ENCODE peak calls at places on chromosomes 12 and 14, in four cellular contexts. L is sigmoid colon, H is epithelial cell of esophagus, O is transverse colon. M is an unnamed sample.

GRCh38 chr12:103590271-103590670 is 3.2 kb downstream of the STAB2 start:
- DNase-seq in L (no peak), H (no peak), O (no peak), M (no peak)

GRCh38 chr12:120356567-120357030 is 12.4 kb downstream of the MSI1 start:
- DNase-seq in L (peak), H (peak), O (peak), M (peak)

GRCh38 chr12:83827193-83827592 is 1085.4 kb downstream of the SLC6A15 start:
- DNase-seq in L (no peak), H (no peak), O (no peak), M (no peak)

GRCh38 chr12:103791350-103791920 is 49.6 kb downstream of the NT5DC3 start:
- DNase-seq in L (peak), H (no peak), O (no peak), M (peak)

GRCh38 chr12:120761581-120761980 is 36.0 kb downstream of the ACADS start:
- DNase-seq in L (peak), H (peak), O (no peak), M (no peak)

GRCh38 chr14:66610154-66610563 is 102.2 kb downstream of the GPHN start:
- DNase-seq in L (no peak), H (peak), O (no peak), M (peak)

GRCh38 chr14:67940476-67940875 is 120.9 kb downstream of the RAD51B start:
- DNase-seq in L (no peak), H (no peak), O (no peak), M (no peak)

GRCh38 chr14:99327458-99328250 is 55.7 kb upstream of the BCL11B start:
- DNase-seq in L (no peak), H (peak), O (no peak), M (no peak)

GRCh38 chr12:52063986-52064649 is 5.7 kb upstream of the ATG101 start:
- DNase-seq in L (peak), H (peak), O (peak), M (peak)

GRCh38 chr12:124567673-124568373 is 411 bp upstream of the NCOR2 start:
- DNase-seq in L (peak), H (peak), O (peak), M (peak)

GRCh38 chr12:51360315-51360714 is 13.8 kb upstream of the CELA1 start:
- DNase-seq in L (no peak), H (no peak), O (no peak), M (no peak)

GRCh38 chr12:5441497-5442236 is 9.8 kb downstream of the NTF3 start:
- DNase-seq in L (no peak), H (no peak), O (no peak), M (peak)

GRCh38 chr14:100620437-100621100 is 33.4 kb upstream of the BEGAIN start:
- DNase-seq in L (peak), H (no peak), O (peak), M (no peak)

GRCh38 chr12:110670161-110670701 is 18.7 kb downstream of the HVCN1 start:
- DNase-seq in L (no peak), H (no peak), O (no peak), M (no peak)

GRCh38 chr14:99513946-99514551 is 32.8 kb downstream of the CCNK start:
- DNase-seq in L (no peak), H (no peak), O (no peak), M (no peak)

GRCh38 chr12:26786491-26787124 is 46.4 kb downstream of the ITPR2 start:
- DNase-seq in L (no peak), H (no peak), O (no peak), M (no peak)

GRCh38 chr12:2417761-2418160 is 365.0 kb downstream of the CACNA1C start:
- DNase-seq in L (peak), H (no peak), O (no peak), M (no peak)

GRCh38 chr14:65723348-65723747 is 310.8 kb downstream of the FUT8 start:
- DNase-seq in L (no peak), H (no peak), O (no peak), M (no peak)

GRCh38 chr12:115176741-115177400 is 492.9 kb upstream of the TBX3 start:
- DNase-seq in L (no peak), H (no peak), O (no peak), M (no peak)

GRCh38 chr12:21697829-21698630 is 40.4 kb upstream of the LDHB start:
- DNase-seq in L (no peak), H (peak), O (no peak), M (peak)

GRCh38 chr12:9753042-9753820 is 7.5 kb downstream of the CD69 start:
- DNase-seq in L (no peak), H (no peak), O (no peak), M (no peak)

GRCh38 chr12:9752145-9752717 is 8.5 kb downstream of the CD69 start:
- DNase-seq in L (no peak), H (no peak), O (no peak), M (no peak)

GRCh38 chr12:9754097-9754964 is 6.4 kb downstream of the CD69 start:
- DNase-seq in L (no peak), H (no peak), O (no peak), M (no peak)

GRCh38 chr12:9750276-9751203 is 10.2 kb downstream of the CD69 start:
- DNase-seq in L (peak), H (peak), O (peak), M (peak)

DNA sequence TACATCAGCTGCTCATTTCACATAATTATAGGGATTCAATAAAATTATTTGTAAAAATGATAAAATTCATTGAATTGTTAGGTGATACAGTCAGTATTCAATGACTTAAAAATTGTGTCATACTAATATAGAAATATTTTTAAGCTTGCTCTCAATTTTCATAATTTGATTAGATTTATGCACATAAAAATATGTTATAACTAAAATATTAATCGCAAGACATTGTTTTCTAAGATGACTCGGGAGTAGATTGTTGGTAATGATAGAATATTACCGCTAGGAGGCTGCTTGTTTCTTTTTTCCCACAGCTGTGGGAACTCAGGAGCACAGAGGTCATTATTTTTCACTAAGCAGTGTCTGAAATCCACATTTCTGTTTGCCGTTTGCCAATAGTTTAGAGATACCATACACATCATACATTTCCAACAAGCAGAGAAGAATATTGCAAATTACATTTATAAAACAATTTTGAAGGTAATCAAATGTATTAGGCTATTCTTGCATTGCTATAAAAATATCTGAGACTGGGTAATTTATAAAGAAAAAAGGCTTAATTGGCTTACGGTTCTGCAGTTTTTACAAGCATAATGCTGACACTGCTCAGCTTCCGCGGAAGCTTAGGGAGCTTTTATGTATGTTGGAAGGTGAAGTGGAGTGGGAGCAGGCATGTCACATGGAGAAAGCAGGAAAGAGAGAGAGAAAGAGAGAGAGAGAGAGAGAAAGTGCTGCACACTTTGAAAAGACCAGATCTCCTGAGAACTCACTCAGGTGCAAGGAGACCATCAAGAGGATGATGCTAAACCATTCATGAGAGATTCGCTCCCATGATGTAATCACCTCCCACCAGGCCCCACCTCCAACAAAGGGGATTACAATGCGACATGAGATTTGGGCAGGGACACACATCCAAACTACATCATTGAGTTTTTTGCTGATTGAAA is 9.2 kb downstream of the CD69 start:
- DNase-seq in L (no peak), H (peak), O (no peak), M (peak)
- H3K4me3 ChIP-seq in L (no peak), H (no peak), O (no peak), M (no peak)

GRCh38 chr12:94690199-94690695 is 39.9 kb upstream of the TMCC3 start:
- DNase-seq in L (no peak), H (no peak), O (no peak), M (no peak)
- H3K4me3 ChIP-seq in L (peak), H (no peak), O (no peak), M (no peak)

DNA sequence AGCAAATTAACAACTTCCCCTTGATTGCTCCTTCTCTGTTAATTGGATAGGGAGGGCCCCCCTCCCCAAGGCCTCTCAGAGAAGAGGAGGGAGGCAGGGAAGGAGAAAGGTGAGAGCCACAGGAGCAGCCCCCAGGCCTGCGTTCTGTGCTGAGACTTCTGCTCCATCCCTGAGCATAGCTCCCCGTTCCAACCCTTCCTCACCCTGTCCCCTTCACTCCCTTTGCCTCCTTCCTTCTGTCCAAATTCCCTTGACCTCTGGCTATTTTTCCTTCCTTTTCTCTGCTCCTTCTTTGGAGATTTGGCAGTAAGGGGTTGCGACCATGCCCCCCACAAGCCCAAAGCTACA is 793 bp upstream of the ASIC1 start:
- DNase-seq in L (no peak), H (no peak), O (no peak), M (no peak)
- H3K4me3 ChIP-seq in L (peak), H (peak), O (no peak), M (peak)

GRCh38 chr14:105061428-105062047 is 3.7 kb downstream of the GPR132 start:
- DNase-seq in L (peak), H (no peak), O (peak), M (no peak)

GRCh38 chr14:105062048-105062433 is 3.2 kb downstream of the GPR132 start:
- DNase-seq in L (no peak), H (no peak), O (no peak), M (no peak)

GRCh38 chr14:105059917-105060565 is 5.2 kb downstream of the GPR132 start:
- DNase-seq in L (no peak), H (no peak), O (no peak), M (no peak)

GRCh38 chr14:105059035-105059916 is 6.0 kb downstream of the GPR132 start:
- DNase-seq in L (no peak), H (peak), O (no peak), M (no peak)

GRCh38 chr14:105060751-105061427 is 4.3 kb downstream of the GPR132 start:
- DNase-seq in L (peak), H (no peak), O (peak), M (no peak)
- H3K4me3 ChIP-seq in L (peak), H (no peak), O (no peak), M (no peak)

GRCh38 chr14:49971156-49972141 is 78.6 kb downstream of the ARF6 start:
- DNase-seq in L (no peak), H (no peak), O (peak), M (peak)
- H3K4me3 ChIP-seq in L (no peak), H (no peak), O (no peak), M (peak)

M was measured in PC-3.